ENCODE peak calls at places on chromosomes 7 and 10, in seven cellular contexts. One of them, this sample, is unnamed.

GRCh38 chr10:110918269-110918632 is 729 bp downstream of the BBIP1 start:
- DNase-seq in fibroblast of lung: peak
- DNase-seq in heart right ventricle: no peak
- DNase-seq in neural progenitor cell: peak
- DNase-seq in GM23338: peak
- DNase-seq in ovary: peak
- DNase-seq in tibial artery: peak
- DNase-seq in this sample: no peak

GRCh38 chr10:72088879-72089585 is 681 bp upstream of the SPOCK2 start:
- DNase-seq in fibroblast of lung: peak
- DNase-seq in heart right ventricle: peak
- DNase-seq in neural progenitor cell: peak
- DNase-seq in GM23338: peak
- DNase-seq in ovary: no peak
- DNase-seq in tibial artery: no peak
- DNase-seq in this sample: no peak

GRCh38 chr10:31599626-31600504 is 280.8 kb downstream of the ZEB1 start:
- DNase-seq in fibroblast of lung: no peak
- DNase-seq in heart right ventricle: no peak
- DNase-seq in neural progenitor cell: no peak
- DNase-seq in GM23338: no peak
- DNase-seq in ovary: no peak
- DNase-seq in tibial artery: no peak
- DNase-seq in this sample: peak

GRCh38 chr10:104642311-104643022 is 1.4 kb downstream of the SORCS3 start:
- DNase-seq in fibroblast of lung: no peak
- DNase-seq in heart right ventricle: peak
- DNase-seq in neural progenitor cell: peak
- DNase-seq in GM23338: peak
- DNase-seq in ovary: peak
- DNase-seq in tibial artery: no peak
- DNase-seq in this sample: no peak

GRCh38 chr10:49139000-49139865 is 5.4 kb upstream of the FAM170B start:
- DNase-seq in fibroblast of lung: peak
- DNase-seq in heart right ventricle: no peak
- DNase-seq in neural progenitor cell: no peak
- DNase-seq in GM23338: no peak
- DNase-seq in ovary: peak
- DNase-seq in tibial artery: no peak
- DNase-seq in this sample: no peak

GRCh38 chr10:58743466-58744115 is 230.9 kb downstream of the BICC1 start:
- DNase-seq in fibroblast of lung: no peak
- DNase-seq in heart right ventricle: no peak
- DNase-seq in neural progenitor cell: peak
- DNase-seq in GM23338: peak
- DNase-seq in ovary: no peak
- DNase-seq in tibial artery: no peak
- DNase-seq in this sample: no peak

GRCh38 chr7:51344406-51344805 is 27.8 kb upstream of the COBL start:
- DNase-seq in fibroblast of lung: no peak
- DNase-seq in heart right ventricle: no peak
- DNase-seq in neural progenitor cell: no peak
- DNase-seq in GM23338: no peak
- DNase-seq in ovary: no peak
- DNase-seq in tibial artery: no peak
- DNase-seq in this sample: no peak

GRCh38 chr7:74105992-74106391 is 22.4 kb downstream of the LIMK1 start:
- DNase-seq in fibroblast of lung: no peak
- DNase-seq in heart right ventricle: no peak
- DNase-seq in neural progenitor cell: no peak
- DNase-seq in GM23338: no peak
- DNase-seq in ovary: no peak
- DNase-seq in tibial artery: no peak
- DNase-seq in this sample: no peak

GRCh38 chr7:150317748-150318444 is 5.3 kb upstream of the LRRC61 start:
- DNase-seq in fibroblast of lung: peak
- DNase-seq in heart right ventricle: no peak
- DNase-seq in neural progenitor cell: no peak
- DNase-seq in GM23338: peak
- DNase-seq in ovary: no peak
- DNase-seq in tibial artery: no peak
- DNase-seq in this sample: peak

GRCh38 chr10:15724683-15725082 is 5.0 kb upstream of the ITGA8 start:
- DNase-seq in fibroblast of lung: no peak
- DNase-seq in heart right ventricle: no peak
- DNase-seq in neural progenitor cell: no peak
- DNase-seq in GM23338: no peak
- DNase-seq in ovary: no peak
- DNase-seq in tibial artery: no peak
- DNase-seq in this sample: no peak

GRCh38 chr7:150799156-150799555 is 1.0 kb downstream of the TMEM176B start:
- DNase-seq in fibroblast of lung: no peak
- DNase-seq in heart right ventricle: no peak
- DNase-seq in neural progenitor cell: no peak
- DNase-seq in GM23338: no peak
- DNase-seq in ovary: no peak
- DNase-seq in tibial artery: no peak
- DNase-seq in this sample: no peak

GRCh38 chr7:107785926-107786325 is 17.1 kb downstream of the SLC26A3 start:
- DNase-seq in fibroblast of lung: no peak
- DNase-seq in heart right ventricle: no peak
- DNase-seq in neural progenitor cell: no peak
- DNase-seq in GM23338: no peak
- DNase-seq in ovary: peak
- DNase-seq in tibial artery: no peak
- DNase-seq in this sample: no peak

GRCh38 chr7:53315986-53316385 is 280.6 kb downstream of the POM121L12 start:
- DNase-seq in fibroblast of lung: no peak
- DNase-seq in heart right ventricle: peak
- DNase-seq in neural progenitor cell: no peak
- DNase-seq in GM23338: no peak
- DNase-seq in ovary: no peak
- DNase-seq in tibial artery: no peak
- DNase-seq in this sample: no peak

GRCh38 chr7:32536585-32536984 is 41.3 kb downstream of the AVL9 start:
- DNase-seq in fibroblast of lung: peak
- DNase-seq in heart right ventricle: no peak
- DNase-seq in neural progenitor cell: no peak
- DNase-seq in GM23338: no peak
- DNase-seq in ovary: no peak
- DNase-seq in tibial artery: no peak
- DNase-seq in this sample: no peak

GRCh38 chr7:17130281-17131059 is 168.0 kb upstream of the AHR start:
- DNase-seq in fibroblast of lung: peak
- DNase-seq in heart right ventricle: no peak
- DNase-seq in neural progenitor cell: peak
- DNase-seq in GM23338: peak
- DNase-seq in ovary: no peak
- DNase-seq in tibial artery: no peak
- DNase-seq in this sample: no peak

DNA sequence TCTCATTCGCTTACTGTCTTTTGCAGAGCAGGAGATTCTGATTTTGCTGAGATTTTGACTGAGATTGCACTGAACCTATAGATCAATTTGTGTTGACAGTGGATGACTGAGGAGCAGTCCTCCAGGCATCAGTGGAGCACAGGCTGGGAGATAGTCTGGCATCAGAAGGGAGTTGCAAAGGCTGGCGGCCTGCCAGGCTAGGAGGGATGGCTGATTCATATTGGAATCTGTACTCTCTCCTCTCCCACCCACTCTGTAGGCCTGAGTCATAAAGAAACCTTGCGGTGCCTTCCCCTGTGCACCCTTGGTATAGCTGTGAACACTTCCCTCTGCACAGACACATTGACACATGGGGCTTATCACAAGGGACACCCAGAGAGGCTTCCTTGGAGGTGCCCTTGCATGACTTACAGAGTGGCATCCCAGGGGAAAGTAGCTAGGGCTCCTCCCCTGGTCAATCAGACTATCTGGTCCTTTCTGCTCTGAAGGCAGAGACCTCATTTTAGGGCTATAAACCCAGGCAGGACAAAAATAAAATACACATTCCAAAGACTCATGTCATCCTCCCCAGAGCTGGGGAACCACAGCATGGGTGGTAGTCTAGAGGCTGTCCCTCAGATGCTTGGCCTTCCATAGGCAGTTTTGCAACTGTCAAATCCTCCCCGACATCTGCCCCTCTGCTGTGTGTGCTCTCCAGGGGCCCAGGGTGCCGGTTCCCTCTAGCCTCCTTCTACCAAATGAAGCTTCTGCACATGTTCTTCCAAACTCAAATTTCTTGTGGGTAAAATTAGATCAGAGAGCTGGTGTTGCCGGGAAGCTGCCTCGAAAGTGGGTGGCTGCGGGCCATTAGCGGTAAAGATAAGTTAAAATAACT is 37.4 kb upstream of the EEPD1 start:
- DNase-seq in fibroblast of lung: peak
- DNase-seq in heart right ventricle: peak
- DNase-seq in neural progenitor cell: no peak
- DNase-seq in GM23338: no peak
- DNase-seq in ovary: peak
- DNase-seq in tibial artery: peak
- DNase-seq in this sample: peak
- H3K4me3 ChIP-seq in fibroblast of lung: no peak
- H3K4me3 ChIP-seq in heart right ventricle: no peak
- H3K4me3 ChIP-seq in neural progenitor cell: no peak
- H3K4me3 ChIP-seq in GM23338: no peak
- H3K4me3 ChIP-seq in ovary: no peak
- H3K4me3 ChIP-seq in tibial artery: no peak
- H3K4me3 ChIP-seq in this sample: peak

GRCh38 chr10:125977206-125977605 is 80.8 kb downstream of the FANK1 start:
- DNase-seq in fibroblast of lung: no peak
- DNase-seq in heart right ventricle: no peak
- DNase-seq in neural progenitor cell: peak
- DNase-seq in GM23338: peak
- DNase-seq in ovary: no peak
- DNase-seq in tibial artery: no peak
- DNase-seq in this sample: no peak
- TF ChIP-seq CTCF in fibroblast of lung: no peak
- TF ChIP-seq CTCF in heart right ventricle: no peak
- TF ChIP-seq CTCF in neural progenitor cell: peak
- TF ChIP-seq CTCF in GM23338: peak
- TF ChIP-seq CTCF in ovary: no peak
- TF ChIP-seq CTCF in tibial artery: no peak
- TF ChIP-seq CTCF in this sample: no peak

GRCh38 chr7:33539198-33539597 is 366.1 kb upstream of the BMPER start:
- DNase-seq in fibroblast of lung: no peak
- DNase-seq in heart right ventricle: no peak
- DNase-seq in neural progenitor cell: no peak
- DNase-seq in GM23338: peak
- DNase-seq in ovary: no peak
- DNase-seq in tibial artery: no peak
- DNase-seq in this sample: no peak
- H3K27ac ChIP-seq in fibroblast of lung: no peak
- H3K27ac ChIP-seq in heart right ventricle: no peak
- H3K27ac ChIP-seq in neural progenitor cell: no peak
- H3K27ac ChIP-seq in GM23338: no peak
- H3K27ac ChIP-seq in ovary: no peak
- H3K27ac ChIP-seq in tibial artery: no peak
- H3K27ac ChIP-seq in this sample: no peak

GRCh38 chr7:134546903-134547737 is 1.8 kb upstream of the AKR1B15 start:
- DNase-seq in fibroblast of lung: peak
- DNase-seq in heart right ventricle: peak
- DNase-seq in neural progenitor cell: peak
- DNase-seq in GM23338: peak
- DNase-seq in ovary: peak
- DNase-seq in tibial artery: peak
- DNase-seq in this sample: peak
- H3K4me3 ChIP-seq in fibroblast of lung: peak
- H3K4me3 ChIP-seq in heart right ventricle: peak
- H3K4me3 ChIP-seq in neural progenitor cell: peak
- H3K4me3 ChIP-seq in GM23338: peak
- H3K4me3 ChIP-seq in ovary: peak
- H3K4me3 ChIP-seq in tibial artery: peak
- H3K4me3 ChIP-seq in this sample: peak

GRCh38 chr7:45721949-45722598 is 147.9 kb downstream of the ADCY1 start:
- DNase-seq in fibroblast of lung: no peak
- DNase-seq in heart right ventricle: no peak
- DNase-seq in neural progenitor cell: no peak
- DNase-seq in GM23338: peak
- DNase-seq in ovary: no peak
- DNase-seq in tibial artery: no peak
- DNase-seq in this sample: no peak
- TF ChIP-seq CTCF in fibroblast of lung: no peak
- TF ChIP-seq CTCF in heart right ventricle: no peak
- TF ChIP-seq CTCF in neural progenitor cell: peak
- TF ChIP-seq CTCF in GM23338: no peak
- TF ChIP-seq CTCF in ovary: no peak
- TF ChIP-seq CTCF in tibial artery: no peak
- TF ChIP-seq CTCF in this sample: no peak